ENCODE peak calls at places on chromosomes 12 and 14, in eight cellular contexts. Y, F, Z, I, T, N, B and D are unnamed samples. For H3K4me1, the result is how much of the 10 kb centered on the place peaks cover.

GRCh38 chr12:49777800-49778748 is 36.7 kb downstream of the TMBIM6 start:
- DNase-seq in Y (peak), F (peak), Z (no peak), I (peak), T (peak), N (no peak), B (peak), D (peak)

GRCh38 chr12:11727133-11727664 is 77.7 kb downstream of the ETV6 start:
- DNase-seq in Y (no peak), F (no peak), Z (no peak), I (no peak), T (no peak), N (no peak), B (peak), D (no peak)

GRCh38 chr12:115623764-115624334 is 653.6 kb downstream of the MED13L start:
- DNase-seq in Y (peak), F (peak), Z (no peak), I (peak), T (no peak), N (peak), B (no peak), D (peak)

GRCh38 chr12:69527506-69528272 is 57.5 kb downstream of the FRS2 start:
- DNase-seq in Y (no peak), F (no peak), Z (no peak), I (no peak), T (no peak), N (no peak), B (no peak), D (no peak)

GRCh38 chr12:127629066-127629820 is 637.7 kb upstream of the TMEM132C start:
- DNase-seq in Y (no peak), F (no peak), Z (no peak), I (no peak), T (no peak), N (no peak), B (no peak), D (no peak)

GRCh38 chr12:26434299-26434915 is 239.0 kb downstream of the SSPN start:
- DNase-seq in Y (peak), F (no peak), Z (no peak), I (peak), T (peak), N (no peak), B (no peak), D (peak)

GRCh38 chr12:92178340-92178739 is 32.7 kb upstream of the BTG1 start:
- DNase-seq in Y (no peak), F (no peak), Z (no peak), I (no peak), T (no peak), N (no peak), B (no peak), D (no peak)

GRCh38 chr14:91317381-91318313 is 73.1 kb upstream of the GPR68 start:
- DNase-seq in Y (no peak), F (peak), Z (peak), I (no peak), T (no peak), N (peak), B (peak), D (no peak)

GRCh38 chr14:67265131-67265530 is 23.9 kb downstream of the PALS1 start:
- DNase-seq in Y (no peak), F (no peak), Z (no peak), I (no peak), T (no peak), N (no peak), B (no peak), D (no peak)

GRCh38 chr12:21888464-21888863 is 52.8 kb downstream of the ABCC9 start:
- DNase-seq in Y (no peak), F (no peak), Z (no peak), I (no peak), T (no peak), N (no peak), B (no peak), D (no peak)

GRCh38 chr12:21891763-21892217 is 49.4 kb downstream of the ABCC9 start:
- DNase-seq in Y (no peak), F (peak), Z (no peak), I (no peak), T (no peak), N (peak), B (no peak), D (no peak)

GRCh38 chr12:21894792-21895392 is 46.3 kb downstream of the ABCC9 start:
- DNase-seq in Y (no peak), F (peak), Z (no peak), I (no peak), T (no peak), N (no peak), B (no peak), D (no peak)

GRCh38 chr12:21893924-21894323 is 47.3 kb downstream of the ABCC9 start:
- DNase-seq in Y (no peak), F (no peak), Z (no peak), I (no peak), T (no peak), N (no peak), B (no peak), D (no peak)

GRCh38 chr12:21892341-21892740 is 48.9 kb downstream of the ABCC9 start:
- DNase-seq in Y (no peak), F (no peak), Z (no peak), I (no peak), T (no peak), N (no peak), B (no peak), D (no peak)
- H3K4me1 ChIP-seq in Y (under half), F (half or more), Z (under half), I (under half), T (under half), N (under half), B (under half), D (under half)

DNA sequence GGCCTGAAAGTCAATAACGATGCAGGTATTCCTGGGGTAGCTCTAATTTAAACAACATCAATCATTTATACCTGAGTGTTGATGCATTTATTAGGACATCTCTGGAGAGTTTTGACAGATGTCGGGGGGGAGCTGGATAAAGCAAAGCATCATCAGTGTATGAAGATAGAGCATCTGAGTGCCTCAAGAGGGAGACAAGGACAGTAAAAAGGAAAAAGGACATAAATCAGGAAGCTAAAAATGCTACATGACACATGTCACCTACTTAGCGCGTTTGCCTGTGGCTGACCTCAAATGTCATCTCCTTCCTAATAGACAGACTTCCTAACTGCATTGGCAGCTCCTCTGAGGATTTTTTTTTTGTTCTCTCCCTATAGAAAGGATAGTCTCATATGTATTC is 259.5 kb upstream of the PKP2 start:
- DNase-seq in Y (no peak), F (no peak), Z (no peak), I (no peak), T (no peak), N (no peak), B (no peak), D (no peak)
- H3K4me3 ChIP-seq in Y (no peak), F (no peak), Z (no peak), I (no peak), T (no peak), N (no peak), B (no peak), D (no peak)

DNA sequence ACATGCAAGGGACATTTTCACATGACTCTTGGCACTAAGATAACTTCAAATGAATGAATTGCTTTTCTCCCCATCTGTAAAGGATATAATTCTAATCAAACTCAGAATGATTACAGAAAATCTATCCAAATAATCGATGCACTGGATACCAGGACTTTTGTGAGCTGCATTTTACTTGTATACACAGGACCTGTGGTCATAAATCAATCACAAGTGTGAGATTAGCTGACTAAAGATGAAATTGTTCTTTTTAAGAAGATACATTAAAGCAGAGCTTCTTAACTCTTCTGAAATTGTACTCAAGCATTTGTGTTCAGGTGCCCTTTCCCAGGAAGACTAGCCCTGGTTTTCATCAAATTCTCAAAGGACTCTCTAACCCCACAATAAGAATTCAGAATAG is 66.3 kb downstream of the ESR2 start:
- DNase-seq in Y (no peak), F (no peak), Z (no peak), I (no peak), T (no peak), N (no peak), B (no peak), D (no peak)
- H3K4me1 ChIP-seq in Y (under half), F (under half), Z (under half), I (under half), T (under half), N (under half), B (under half), D (under half)

GRCh38 chr12:117494833-117495714 is 133.6 kb upstream of the NOS1 start:
- DNase-seq in Y (peak), F (peak), Z (no peak), I (peak), T (peak), N (no peak), B (no peak), D (peak)

GRCh38 chr12:117489671-117490070 is 128.2 kb upstream of the NOS1 start:
- DNase-seq in Y (no peak), F (peak), Z (no peak), I (no peak), T (no peak), N (no peak), B (no peak), D (no peak)

GRCh38 chr12:117490130-117490529 is 128.7 kb upstream of the NOS1 start:
- DNase-seq in Y (no peak), F (no peak), Z (no peak), I (no peak), T (no peak), N (no peak), B (no peak), D (no peak)

GRCh38 chr12:117486840-117487659 is 125.6 kb upstream of the NOS1 start:
- DNase-seq in Y (no peak), F (peak), Z (no peak), I (no peak), T (peak), N (no peak), B (no peak), D (peak)

GRCh38 chr12:117491711-117492110 is 130.3 kb upstream of the NOS1 start:
- DNase-seq in Y (no peak), F (no peak), Z (no peak), I (no peak), T (no peak), N (no peak), B (no peak), D (no peak)
- H3K4me3 ChIP-seq in Y (no peak), F (no peak), Z (no peak), I (no peak), T (no peak), N (no peak), B (no peak), D (no peak)

DNA sequence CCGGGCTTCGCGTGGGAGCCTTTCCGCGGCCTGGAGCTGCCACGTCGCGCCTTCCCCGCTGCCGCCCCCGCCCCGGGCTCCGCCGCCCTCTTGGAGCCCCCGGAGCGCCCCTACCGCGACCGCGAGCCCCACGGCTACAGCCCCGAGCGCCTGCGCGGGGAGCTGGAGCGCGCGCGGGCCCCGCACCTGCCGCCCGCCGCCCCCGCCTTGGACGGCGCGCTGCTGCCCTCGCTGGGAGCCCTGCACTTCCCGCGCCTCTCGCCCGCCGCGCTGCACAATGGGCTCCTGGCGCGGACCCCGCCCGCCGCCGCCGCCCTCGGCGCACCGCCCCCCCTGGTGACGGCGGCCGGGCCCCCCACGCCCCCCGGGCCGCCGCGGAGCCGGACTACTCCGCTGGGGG is 27.1 kb downstream of the LRCOL1 start:
- DNase-seq in Y (peak), F (no peak), Z (no peak), I (peak), T (no peak), N (no peak), B (no peak), D (no peak)
- H3K4me1 ChIP-seq in Y (under half), F (under half), Z (under half), I (under half), T (under half), N (under half), B (under half), D (under half)

GRCh38 chr14:93788307-93788556 is at the start of gene PRIMA1:
- DNase-seq in Y (no peak), F (no peak), Z (no peak), I (no peak), T (no peak), N (no peak), B (no peak), D (peak)
- H3K4me3 ChIP-seq in Y (peak), F (peak), Z (peak), I (peak), T (peak), N (peak), B (no peak), D (peak)

DNA sequence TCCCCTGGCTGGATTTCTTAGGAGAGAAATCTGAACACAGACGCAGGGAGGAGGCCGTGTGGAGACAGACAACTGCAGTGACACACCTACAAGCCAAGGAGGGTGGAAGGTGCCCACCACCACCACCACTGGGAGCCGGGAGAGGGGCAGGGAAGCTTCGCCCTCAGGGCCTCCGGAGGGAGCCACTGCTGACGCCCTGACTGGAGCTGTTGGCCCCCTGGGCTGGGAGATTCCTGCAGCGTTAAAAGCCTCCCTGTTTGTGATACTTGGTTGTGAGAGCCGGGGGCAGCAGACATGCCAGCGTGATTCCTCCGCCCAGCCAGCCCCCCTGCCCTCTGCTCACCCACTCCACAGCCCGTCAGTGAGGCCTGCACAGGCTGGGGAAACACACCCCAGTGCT is 72.0 kb downstream of the CHGA start:
- DNase-seq in Y (no peak), F (no peak), Z (no peak), I (peak), T (no peak), N (no peak), B (no peak), D (peak)
- H3K4me1 ChIP-seq in Y (under half), F (under half), Z (under half), I (under half), T (under half), N (under half), B (under half), D (under half)

GRCh38 chr14:105486974-105487448 is 325 bp downstream of the CRIP1 start:
- DNase-seq in Y (peak), F (peak), Z (no peak), I (peak), T (peak), N (peak), B (peak), D (peak)
- H3K4me3 ChIP-seq in Y (peak), F (peak), Z (peak), I (peak), T (peak), N (peak), B (peak), D (no peak)